ENCODE peak calls at places on chromosomes 11 and 22, in six cellular contexts. J is iPS-NIHi11, E is neuronal stem cell, Q is Calu3, A is LoVo, I is nephron progenitor cell. L is an unnamed sample.

GRCh38 chr11:11931461-11932055 is 76.9 kb downstream of the DKK3 start:
- DNase-seq in Q (peak), J (peak), A (peak), E (peak), I (no peak), L (no peak)

GRCh38 chr22:35592418-35592967 is 24.6 kb downstream of the MB start:
- DNase-seq in E (no peak), I (no peak), J (no peak), Q (no peak), A (no peak), L (no peak)

GRCh38 chr11:28133146-28133545 is 25.0 kb downstream of the METTL15 start:
- DNase-seq in E (no peak), Q (no peak), J (no peak), A (no peak), I (no peak), L (no peak)

GRCh38 chr22:43411981-43412807 is at the start of gene MPPED1:
- DNase-seq in I (peak), E (no peak), Q (no peak), J (peak), A (no peak), L (no peak)

GRCh38 chr11:2581931-2582435 is 117.8 kb downstream of the KCNQ1OT1 start:
- DNase-seq in I (no peak), Q (no peak), E (no peak), A (no peak), J (peak), L (no peak)

GRCh38 chr22:36383110-36383581 is 4.6 kb downstream of the MYH9 start:
- DNase-seq in I (no peak), A (no peak), E (no peak), J (no peak), Q (peak), L (no peak)

GRCh38 chr22:27460596-27461347 is 340.8 kb downstream of the MN1 start:
- DNase-seq in I (no peak), J (no peak), Q (no peak), A (no peak), E (no peak), L (no peak)

GRCh38 chr11:134742228-134742612 is 330.2 kb upstream of the B3GAT1 start:
- DNase-seq in Q (no peak), J (no peak), I (no peak), E (no peak), A (no peak), L (no peak)

GRCh38 chr11:111379500-111380136 is 543 bp upstream of the POU2AF1 start:
- DNase-seq in Q (no peak), E (no peak), A (no peak), J (no peak), I (no peak), L (no peak)

GRCh38 chr11:9982796-9983579 is 311.0 kb downstream of the SBF2 start:
- DNase-seq in J (no peak), I (no peak), E (no peak), Q (peak), A (peak), L (no peak)

GRCh38 chr11:60880635-60881282 is 13.4 kb downstream of the ZP1 start:
- DNase-seq in Q (no peak), A (no peak), J (no peak), I (peak), E (no peak), L (no peak)

GRCh38 chr22:39616051-39616450 is 45.5 kb downstream of the CACNA1I start:
- DNase-seq in A (no peak), J (no peak), Q (no peak), I (no peak), E (no peak), L (no peak)

GRCh38 chr11:44950036-44950624 is 553 bp downstream of the TP53I11 start:
- DNase-seq in E (peak), I (peak), J (no peak), Q (peak), A (peak), L (no peak)

GRCh38 chr22:24305260-24305692 is 34.6 kb downstream of the SPECC1L start:
- DNase-seq in J (no peak), E (no peak), Q (no peak), I (no peak), A (no peak), L (no peak)

GRCh38 chr11:73376803-73377629 is 817 bp downstream of the RELT start:
- DNase-seq in I (peak), A (peak), J (peak), E (no peak), Q (peak), L (peak)

GRCh38 chr11:313304-313786 is 495 bp upstream of the IFITM1 start:
- DNase-seq in I (no peak), A (no peak), Q (no peak), J (no peak), E (no peak), L (no peak)

GRCh38 chr11:72676874-72677341 is 2.7 kb upstream of the PDE2A start:
- DNase-seq in J (peak), Q (peak), E (peak), A (peak), I (peak), L (peak)

GRCh38 chr11:12086271-12087074 is 23.9 kb upstream of the MICAL2 start:
- DNase-seq in Q (peak), I (no peak), J (no peak), E (no peak), A (peak), L (no peak)

L was measured in CD4-positive, alpha-beta T cell.